ENCODE peak calls at places on chromosomes 5 and 9, in four cellular contexts. One of them, this sample, is unnamed.

GRCh38 chr9:11275158-11275695 is 662.4 kb upstream of the PTPRD start:
- DNase-seq in hepatocyte: peak; percentile 33
- DNase-seq in fibroblast of pulmonary artery: no peak
- DNase-seq in BE2C: no peak
- DNase-seq in this sample: no peak

GRCh38 chr5:166436857-166437256 is 1854.6 kb upstream of the WWC1 start:
- DNase-seq in BE2C: no peak
- DNase-seq in fibroblast of pulmonary artery: peak; percentile 41
- DNase-seq in hepatocyte: no peak
- DNase-seq in this sample: peak; percentile 38

GRCh38 chr5:73493421-73493820 is 4.8 kb upstream of the BTF3 start:
- DNase-seq in hepatocyte: no peak
- DNase-seq in fibroblast of pulmonary artery: no peak
- DNase-seq in BE2C: no peak
- DNase-seq in this sample: no peak

GRCh38 chr5:91048073-91048472 is 335.0 kb downstream of the ARRDC3 start:
- DNase-seq in BE2C: no peak
- DNase-seq in fibroblast of pulmonary artery: no peak
- DNase-seq in hepatocyte: no peak
- DNase-seq in this sample: no peak

GRCh38 chr5:92795633-92796032 is 785.4 kb downstream of the NR2F1-AS1 start:
- DNase-seq in hepatocyte: no peak
- DNase-seq in fibroblast of pulmonary artery: no peak
- DNase-seq in BE2C: no peak
- DNase-seq in this sample: no peak

GRCh38 chr5:78482948-78483347 is 122.5 kb downstream of the SCAMP1 start:
- DNase-seq in fibroblast of pulmonary artery: no peak
- DNase-seq in hepatocyte: no peak
- DNase-seq in BE2C: no peak
- DNase-seq in this sample: no peak

GRCh38 chr5:34517249-34517648 is 138.9 kb upstream of the RAI14 start:
- DNase-seq in fibroblast of pulmonary artery: peak; percentile 46
- DNase-seq in hepatocyte: no peak
- DNase-seq in BE2C: no peak
- DNase-seq in this sample: no peak

GRCh38 chr5:32261198-32261597 is 51.5 kb downstream of the MTMR12 start:
- DNase-seq in fibroblast of pulmonary artery: peak; percentile 11
- DNase-seq in BE2C: no peak
- DNase-seq in hepatocyte: no peak
- DNase-seq in this sample: no peak

GRCh38 chr5:139389701-139390638 is at the start of gene MZB1:
- DNase-seq in fibroblast of pulmonary artery: no peak
- DNase-seq in hepatocyte: no peak
- DNase-seq in BE2C: no peak
- DNase-seq in this sample: no peak

GRCh38 chr9:71106992-71107391 is 14.4 kb downstream of the TRPM3 start:
- DNase-seq in BE2C: no peak
- DNase-seq in fibroblast of pulmonary artery: no peak
- DNase-seq in hepatocyte: no peak
- DNase-seq in this sample: no peak

GRCh38 chr5:95892784-95893354 is 68.8 kb downstream of the ELL2 start:
- DNase-seq in hepatocyte: peak; percentile 45
- DNase-seq in fibroblast of pulmonary artery: peak; percentile 65
- DNase-seq in BE2C: peak; percentile 51
- DNase-seq in this sample: no peak

GRCh38 chr5:165894916-165895315 is 2389.5 kb downstream of the MAT2B start:
- DNase-seq in hepatocyte: peak; percentile 13
- DNase-seq in BE2C: no peak
- DNase-seq in fibroblast of pulmonary artery: no peak
- DNase-seq in this sample: no peak

GRCh38 chr5:161549106-161549505 is 2.6 kb upstream of the GABRB2 start:
- DNase-seq in BE2C: no peak
- DNase-seq in hepatocyte: peak; percentile 30
- DNase-seq in fibroblast of pulmonary artery: no peak
- DNase-seq in this sample: peak; percentile 17

GRCh38 chr5:41148448-41148847 is 64.9 kb downstream of the C6 start:
- DNase-seq in hepatocyte: no peak
- DNase-seq in fibroblast of pulmonary artery: no peak
- DNase-seq in BE2C: no peak
- DNase-seq in this sample: no peak

GRCh38 chr9:98374385-98375051 is 119.1 kb upstream of the TBC1D2 start:
- DNase-seq in hepatocyte: peak; percentile 90
- DNase-seq in fibroblast of pulmonary artery: peak; percentile 99
- DNase-seq in BE2C: no peak
- DNase-seq in this sample: peak; percentile 66

GRCh38 chr5:34487202-34487879 is 168.8 kb upstream of the RAI14 start:
- DNase-seq in BE2C: no peak
- DNase-seq in fibroblast of pulmonary artery: peak; percentile 94
- DNase-seq in hepatocyte: peak; percentile 55
- DNase-seq in this sample: no peak

GRCh38 chr5:139664727-139665351 is 16.7 kb downstream of the CXXC5 start:
- DNase-seq in hepatocyte: no peak
- DNase-seq in BE2C: peak; percentile 58
- DNase-seq in fibroblast of pulmonary artery: no peak
- DNase-seq in this sample: no peak

GRCh38 chr5:143506881-143507552 is 103.5 kb upstream of the NR3C1 start:
- DNase-seq in fibroblast of pulmonary artery: peak; percentile 95
- DNase-seq in hepatocyte: peak; percentile 79
- DNase-seq in BE2C: no peak
- DNase-seq in this sample: peak; percentile 74

GRCh38 chr5:104800440-104801048 is 1238.0 kb upstream of the NUDT12 start:
- DNase-seq in hepatocyte: no peak
- DNase-seq in BE2C: no peak
- DNase-seq in fibroblast of pulmonary artery: no peak
- DNase-seq in this sample: no peak

GRCh38 chr5:127031147-127031862 is 947 bp upstream of the MARCHF3 start:
- DNase-seq in fibroblast of pulmonary artery: no peak
- DNase-seq in BE2C: peak; percentile 21
- DNase-seq in hepatocyte: peak; percentile 40
- DNase-seq in this sample: no peak

GRCh38 chr5:178453224-178453623 is 137.0 kb downstream of the COL23A1 start:
- DNase-seq in hepatocyte: no peak
- DNase-seq in fibroblast of pulmonary artery: no peak
- DNase-seq in BE2C: no peak
- DNase-seq in this sample: no peak

GRCh38 chr5:130773813-130774212 is 391.2 kb downstream of the HINT1 start:
- DNase-seq in hepatocyte: peak; percentile 44
- DNase-seq in fibroblast of pulmonary artery: no peak
- DNase-seq in BE2C: no peak
- DNase-seq in this sample: no peak

GRCh38 chr5:97915101-97915500 is 732.1 kb upstream of the RIOK2 start:
- DNase-seq in hepatocyte: peak; percentile 36
- DNase-seq in BE2C: no peak
- DNase-seq in fibroblast of pulmonary artery: no peak
- DNase-seq in this sample: no peak

GRCh38 chr9:83313771-83314170 is 224.4 kb downstream of the FRMD3 start:
- DNase-seq in BE2C: no peak
- DNase-seq in hepatocyte: no peak
- DNase-seq in fibroblast of pulmonary artery: no peak
- DNase-seq in this sample: no peak

GRCh38 chr9:79222483-79222882 is 349.3 kb upstream of the TLE4 start:
- DNase-seq in BE2C: no peak
- DNase-seq in hepatocyte: peak; percentile 14
- DNase-seq in fibroblast of pulmonary artery: no peak
- DNase-seq in this sample: no peak

GRCh38 chr9:120212153-120212852 is 367.7 kb downstream of the CDK5RAP2 start:
- DNase-seq in BE2C: no peak
- DNase-seq in fibroblast of pulmonary artery: no peak
- DNase-seq in hepatocyte: no peak
- DNase-seq in this sample: no peak

GRCh38 chr9:70563437-70564204 is 149.2 kb upstream of the KLF9 start:
- DNase-seq in BE2C: no peak
- DNase-seq in hepatocyte: no peak
- DNase-seq in fibroblast of pulmonary artery: peak; percentile 75
- DNase-seq in this sample: no peak

GRCh38 chr9:22216730-22217160 is 207.6 kb upstream of the CDKN2B start:
- DNase-seq in fibroblast of pulmonary artery: peak; percentile 40
- DNase-seq in hepatocyte: no peak
- DNase-seq in BE2C: no peak
- DNase-seq in this sample: no peak

GRCh38 chr5:150623152-150623877 is 17.1 kb upstream of the SYNPO start:
- DNase-seq in BE2C: no peak
- DNase-seq in fibroblast of pulmonary artery: no peak
- DNase-seq in hepatocyte: no peak
- DNase-seq in this sample: no peak

GRCh38 chr9:122406264-122406890 is 35.6 kb downstream of the PTGS1 start:
- DNase-seq in hepatocyte: no peak
- DNase-seq in fibroblast of pulmonary artery: no peak
- DNase-seq in BE2C: no peak
- DNase-seq in this sample: no peak

GRCh38 chr5:8981496-8981895 is 564.4 kb downstream of the SEMA5A start:
- DNase-seq in hepatocyte: no peak
- DNase-seq in fibroblast of pulmonary artery: peak; percentile 38
- DNase-seq in BE2C: no peak
- DNase-seq in this sample: no peak

GRCh38 chr9:113985968-113986585 is 92.0 kb downstream of the AMBP start:
- DNase-seq in hepatocyte: peak; percentile 21
- DNase-seq in BE2C: no peak
- DNase-seq in fibroblast of pulmonary artery: no peak
- DNase-seq in this sample: peak; percentile 93

GRCh38 chr5:10442581-10442980 is 902 bp downstream of the ROPN1L start:
- DNase-seq in BE2C: no peak
- DNase-seq in hepatocyte: no peak
- DNase-seq in fibroblast of pulmonary artery: no peak
- DNase-seq in this sample: no peak

GRCh38 chr5:61321650-61322049 is 10.4 kb upstream of the ZSWIM6 start:
- DNase-seq in fibroblast of pulmonary artery: no peak
- DNase-seq in hepatocyte: no peak
- DNase-seq in BE2C: no peak
- DNase-seq in this sample: no peak

GRCh38 chr9:102461441-102461840 is 533.7 kb upstream of the CYLC2 start:
- DNase-seq in fibroblast of pulmonary artery: no peak
- DNase-seq in hepatocyte: no peak
- DNase-seq in BE2C: no peak
- DNase-seq in this sample: peak; percentile 66

GRCh38 chr9:95504053-95504963 is 12.5 kb downstream of the PTCH1 start:
- DNase-seq in BE2C: no peak
- DNase-seq in fibroblast of pulmonary artery: peak; percentile 58
- DNase-seq in hepatocyte: peak; percentile 60
- DNase-seq in this sample: no peak
- TF ChIP-seq CTCF in BE2C: no peak
- TF ChIP-seq CTCF in fibroblast of pulmonary artery: no peak
- TF ChIP-seq CTCF in hepatocyte: no peak
- TF ChIP-seq CTCF in this sample: no peak

DNA sequence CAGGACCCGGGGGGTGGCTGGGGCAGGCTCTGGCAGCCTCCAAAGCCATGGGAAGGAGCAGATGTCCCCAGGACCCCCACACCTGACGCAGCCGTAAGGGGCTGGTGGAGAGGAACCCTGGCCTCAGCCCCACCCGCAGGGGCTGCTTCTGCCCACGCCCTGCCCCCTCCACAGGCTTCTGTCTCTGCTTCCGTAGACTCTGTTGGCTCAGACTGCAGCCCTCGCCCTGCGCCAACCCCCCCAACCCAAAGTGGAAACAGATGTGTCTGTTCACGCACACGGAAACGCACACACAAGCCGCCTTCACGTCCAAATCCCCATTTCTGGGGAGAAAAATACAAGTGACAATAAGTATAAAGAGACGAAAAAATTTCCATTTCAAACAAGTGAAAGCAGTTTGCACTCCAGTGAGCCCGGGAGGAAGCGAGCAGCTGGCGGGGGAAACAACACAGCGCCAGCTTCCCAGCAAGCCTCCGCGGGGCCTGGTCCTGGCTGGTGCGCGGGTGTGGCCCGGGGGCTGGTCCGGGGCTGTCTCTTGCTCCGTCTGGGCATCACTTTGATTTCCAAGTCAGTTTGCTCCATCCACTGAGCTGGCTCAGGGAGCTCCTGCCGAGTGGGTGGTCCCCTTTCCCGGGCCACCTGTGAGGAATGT is 32.6 kb upstream of the RXRA start:
- DNase-seq in fibroblast of pulmonary artery: no peak
- DNase-seq in hepatocyte: peak; percentile 35
- DNase-seq in BE2C: peak; percentile 79
- DNase-seq in this sample: no peak
- H3K4me3 ChIP-seq in fibroblast of pulmonary artery: no peak overlapping the region
- H3K4me3 ChIP-seq in hepatocyte: no peak overlapping the region
- H3K4me3 ChIP-seq in BE2C: peak overlapping the region; percentile 46
- H3K4me3 ChIP-seq in this sample: no peak overlapping the region

DNA sequence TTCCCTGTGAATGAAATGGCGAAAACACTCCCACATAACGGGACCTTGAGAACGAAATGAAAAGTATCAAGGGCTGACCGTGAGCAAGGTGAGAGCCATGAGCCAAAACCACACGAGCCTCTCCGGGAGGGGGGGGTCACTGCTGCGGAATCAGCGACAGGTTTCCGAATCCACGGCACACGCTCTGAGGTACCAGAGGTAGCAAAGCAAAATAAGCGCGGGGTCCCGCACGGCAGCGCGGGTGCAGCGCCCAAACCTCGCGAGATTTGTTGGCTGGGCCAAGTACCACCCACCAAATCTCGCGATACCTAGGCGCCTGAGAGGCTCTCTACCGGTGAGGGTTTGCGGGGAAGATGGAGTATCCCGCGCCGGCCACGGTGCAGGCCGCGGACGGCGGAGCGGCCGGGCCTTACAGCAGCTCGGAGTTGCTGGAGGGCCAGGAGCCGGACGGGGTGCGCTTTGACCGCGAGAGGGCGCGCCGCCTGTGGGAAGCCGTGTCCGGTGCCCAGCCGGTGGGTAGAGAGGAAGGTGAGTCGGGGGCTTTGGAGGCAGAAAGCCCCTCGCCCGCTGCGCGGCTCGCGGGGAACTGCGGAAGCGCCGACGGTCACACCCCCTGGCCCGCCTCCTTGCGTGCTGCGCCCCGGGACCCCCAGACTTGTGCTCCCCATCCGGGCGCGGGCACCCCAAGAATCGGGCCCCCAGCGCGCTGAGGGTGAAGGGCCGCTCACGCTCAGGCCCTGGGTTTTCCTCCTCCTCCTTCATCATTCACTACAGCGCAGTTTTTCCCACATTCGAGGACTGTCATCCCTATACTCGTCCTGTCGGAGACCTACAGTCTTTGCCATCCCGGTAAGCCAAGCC is at the start of gene ZNF346:
- DNase-seq in hepatocyte: peak; percentile 98
- DNase-seq in BE2C: peak; percentile 96
- DNase-seq in fibroblast of pulmonary artery: peak; percentile 93
- DNase-seq in this sample: peak; percentile 75
- TF ChIP-seq CTCF in hepatocyte: peak; percentile 59
- TF ChIP-seq CTCF in BE2C: peak; percentile 47
- TF ChIP-seq CTCF in fibroblast of pulmonary artery: peak; percentile 19
- TF ChIP-seq CTCF in this sample: peak; percentile 46

GRCh38 chr9:130665029-130665430 is 636 bp downstream of the PRDM12 start:
- DNase-seq in hepatocyte: no peak
- DNase-seq in BE2C: no peak
- DNase-seq in fibroblast of pulmonary artery: no peak
- DNase-seq in this sample: no peak
- H3K4me3 ChIP-seq in hepatocyte: no peak overlapping the region
- H3K4me3 ChIP-seq in BE2C: no peak overlapping the region
- H3K4me3 ChIP-seq in fibroblast of pulmonary artery: no peak overlapping the region
- H3K4me3 ChIP-seq in this sample: no peak overlapping the region

GRCh38 chr5:132265336-132266030 is 8.0 kb downstream of the PDLIM4 start:
- DNase-seq in BE2C: no peak
- DNase-seq in hepatocyte: peak; percentile 91
- DNase-seq in fibroblast of pulmonary artery: peak; percentile 96
- DNase-seq in this sample: peak; percentile 90
- TF ChIP-seq CTCF in BE2C: no peak
- TF ChIP-seq CTCF in hepatocyte: no peak
- TF ChIP-seq CTCF in fibroblast of pulmonary artery: peak; percentile 8
- TF ChIP-seq CTCF in this sample: no peak